ENCODE peak calls at places on chromosomes 11 and 22, in eight cellular contexts. A is colonic mucosa; W is stimulated activated CD8-positive, alpha-beta memory T cell treated with anti-CD3 and anti-CD28 coated beads, Interleukin-2, amount 100 ng/mL, for 48 hours; V is NCI-H2171; F is progenitor cell of endocrine pancreas; D is AG20443; M is HEK293T; C is kidney tubule cell. Z is an unnamed sample.

GRCh38 chr11:84247931-84248330 is 961.8 kb upstream of the CCDC90B start:
- DNase-seq in A (no peak), W (no peak), V (no peak), F (no peak), D (no peak), M (no peak), C (peak; percentile 28), Z (no peak)

GRCh38 chr22:45496451-45496941 is 6.2 kb upstream of the FBLN1 start:
- DNase-seq in A (no peak), W (no peak), V (no peak), F (no peak), D (no peak), M (no peak), C (no peak), Z (no peak)

GRCh38 chr22:32333769-32334639 is 23.7 kb upstream of the RFPL3 start:
- DNase-seq in A (no peak), W (no peak), V (no peak), F (no peak), D (no peak), M (no peak), C (no peak), Z (no peak)

GRCh38 chr11:62030071-62030684 is 62.7 kb upstream of the FTH1 start:
- DNase-seq in A (no peak), W (no peak), V (no peak), F (no peak), D (no peak), M (no peak), C (no peak), Z (no peak)

GRCh38 chr22:35984776-35985175 is 43.8 kb downstream of the RBFOX2 start:
- DNase-seq in A (no peak), W (no peak), V (no peak), F (no peak), D (no peak), M (no peak), C (peak; percentile 12), Z (no peak)

GRCh38 chr22:29032584-29032983 is 29.0 kb downstream of the C22orf31 start:
- DNase-seq in A (no peak), W (no peak), V (no peak), F (no peak), D (no peak), M (no peak), C (peak; percentile 79), Z (no peak)

GRCh38 chr11:101867951-101868350 is 46.9 kb upstream of the CEP126 start:
- DNase-seq in A (no peak), W (no peak), V (no peak), F (no peak), D (no peak), M (no peak), C (peak; percentile 77), Z (no peak)

GRCh38 chr22:41504397-41504796 is 35.5 kb downstream of the ACO2 start:
- DNase-seq in A (no peak), W (no peak), V (peak; percentile 43), F (no peak), D (no peak), M (no peak), C (no peak), Z (peak; percentile 52)

GRCh38 chr22:23026777-23027176 is 43.5 kb upstream of the GNAZ start:
- DNase-seq in A (no peak), W (no peak), V (no peak), F (no peak), D (no peak), M (no peak), C (no peak), Z (no peak)

GRCh38 chr11:45289369-45289768 is 3.2 kb upstream of the SYT13 start:
- DNase-seq in A (no peak), W (no peak), V (no peak), F (no peak), D (peak; percentile 55), M (no peak), C (peak; percentile 84), Z (no peak)

GRCh38 chr11:6926208-6927029 is at the start of gene ZNF215:
- DNase-seq in A (peak; percentile 91), W (peak; percentile 21), V (no peak), F (peak; percentile 62), D (peak; percentile 92), M (peak; percentile 86), C (peak; percentile 88), Z (peak; percentile 71)

GRCh38 chr22:24216541-24217209 is 28.2 kb downstream of the GGT5 start:
- DNase-seq in A (no peak), W (peak; percentile 19), V (no peak), F (no peak), D (no peak), M (no peak), C (no peak), Z (no peak)

GRCh38 chr22:19874307-19875060 is 19.8 kb upstream of the GNB1L start:
- DNase-seq in A (peak; percentile 60), W (no peak), V (peak; percentile 36), F (no peak), D (no peak), M (no peak), C (no peak), Z (no peak)

GRCh38 chr11:19864141-19865120 is 151.8 kb downstream of the NAV2 start:
- DNase-seq in A (no peak), W (no peak), V (peak; percentile 34), F (no peak), D (no peak), M (no peak), C (peak; percentile 10), Z (no peak)

GRCh38 chr22:44311855-44312170 is 938 bp downstream of the SHISAL1 start:
- DNase-seq in A (no peak), W (no peak), V (no peak), F (no peak), D (peak; percentile 80), M (no peak), C (peak; percentile 70), Z (no peak)

GRCh38 chr11:87722756-87723599 is 452.3 kb downstream of the RAB38 start:
- DNase-seq in A (peak; percentile 41), W (no peak), V (no peak), F (no peak), D (peak; percentile 47), M (peak; percentile 45), C (peak; percentile 28), Z (no peak)

GRCh38 chr11:113338730-113339129 is 24.3 kb downstream of the TTC12 start:
- DNase-seq in A (no peak), W (no peak), V (no peak), F (no peak), D (no peak), M (no peak), C (no peak), Z (no peak)

GRCh38 chr22:30251661-30252226 is 5.2 kb upstream of the LIF start:
- DNase-seq in A (no peak), W (no peak), V (peak; percentile 15), F (no peak), D (no peak), M (no peak), C (peak; percentile 93), Z (no peak)

GRCh38 chr22:35380013-35380412 is 883 bp upstream of the HMOX1 start:
- DNase-seq in A (peak; percentile 61), W (no peak), V (no peak), F (no peak), D (no peak), M (no peak), C (no peak), Z (no peak)

GRCh38 chr11:17991799-17992433 is 20.9 kb downstream of the SERGEF start:
- DNase-seq in A (peak; percentile 40), W (no peak), V (no peak), F (no peak), D (peak; percentile 74), M (peak; percentile 65), C (peak; percentile 52), Z (peak; percentile 57)

GRCh38 chr22:49546811-49547585 is 280.7 kb downstream of the BRD1 start:
- DNase-seq in A (no peak), W (no peak), V (no peak), F (no peak), D (no peak), M (no peak), C (no peak), Z (no peak)

Z was measured in fibroblast of the conjunctiva.